ENCODE peak calls at places on chromosomes 13 and 19, in nine cellular contexts. V, R, W, I, C, E, L, A and G are unnamed samples.

GRCh38 chr19:3964256-3965194 is 6.4 kb downstream of the DAPK3 start:
- DNase-seq in V (no peak), R (no peak), W (no peak), I (no peak), C (no peak), E (no peak), L (no peak), A (no peak), G (no peak)

GRCh38 chr19:42068756-42069571 is 1.0 kb downstream of the GRIK5 start:
- DNase-seq in V (no peak), R (peak), W (no peak), I (no peak), C (no peak), E (no peak), L (no peak), A (no peak), G (no peak)

GRCh38 chr13:36997716-36998427 is 1.3 kb downstream of the ALG5 start:
- DNase-seq in V (no peak), R (no peak), W (no peak), I (no peak), C (no peak), E (peak), L (no peak), A (no peak), G (no peak)

GRCh38 chr19:35353635-35354034 is 4.6 kb upstream of the FFAR3 start:
- DNase-seq in V (no peak), R (no peak), W (peak), I (no peak), C (no peak), E (no peak), L (no peak), A (no peak), G (no peak)

GRCh38 chr13:87884874-87885273 is 213.7 kb downstream of the SLITRK5 start:
- DNase-seq in V (no peak), R (no peak), W (no peak), I (no peak), C (no peak), E (no peak), L (no peak), A (no peak), G (no peak)

GRCh38 chr13:44220948-44221347 is 152.7 kb upstream of the SERP2 start:
- DNase-seq in V (peak), R (no peak), W (no peak), I (no peak), C (no peak), E (no peak), L (no peak), A (no peak), G (no peak)

GRCh38 chr19:46913852-46914430 is 53.1 kb downstream of the ARHGAP35 start:
- DNase-seq in V (no peak), R (no peak), W (no peak), I (peak), C (no peak), E (peak), L (no peak), A (no peak), G (no peak)

GRCh38 chr19:855142-855541 is 3.0 kb downstream of the ELANE start:
- DNase-seq in V (no peak), R (no peak), W (no peak), I (no peak), C (no peak), E (no peak), L (no peak), A (no peak), G (no peak)

GRCh38 chr13:41854758-41855157 is 106.2 kb downstream of the VWA8 start:
- DNase-seq in V (no peak), R (no peak), W (no peak), I (no peak), C (no peak), E (no peak), L (no peak), A (no peak), G (no peak)

GRCh38 chr13:95023405-95023804 is 277.8 kb downstream of the ABCC4 start:
- DNase-seq in V (no peak), R (no peak), W (no peak), I (no peak), C (no peak), E (no peak), L (no peak), A (no peak), G (no peak)

GRCh38 chr13:27404680-27405079 is 19.7 kb upstream of the GTF3A start:
- DNase-seq in V (no peak), R (no peak), W (no peak), I (no peak), C (no peak), E (no peak), L (no peak), A (no peak), G (no peak)

GRCh38 chr19:2701361-2702169 is 929 bp downstream of the GNG7 start:
- DNase-seq in V (no peak), R (no peak), W (no peak), I (no peak), C (no peak), E (no peak), L (no peak), A (no peak), G (no peak)

GRCh38 chr13:56888455-56888854 is 252.3 kb upstream of the PRR20A start:
- DNase-seq in V (no peak), R (no peak), W (no peak), I (no peak), C (no peak), E (no peak), L (no peak), A (no peak), G (no peak)

GRCh38 chr13:110014719-110015118 is 228.3 kb upstream of the IRS2 start:
- DNase-seq in V (no peak), R (no peak), W (no peak), I (no peak), C (no peak), E (no peak), L (no peak), A (no peak), G (no peak)

GRCh38 chr13:46575843-46576242 is 22.9 kb downstream of the LRCH1 start:
- DNase-seq in V (no peak), R (no peak), W (no peak), I (no peak), C (no peak), E (peak), L (no peak), A (peak), G (no peak)

GRCh38 chr13:54373211-54373610 is 1344.6 kb downstream of the OLFM4 start:
- DNase-seq in V (no peak), R (no peak), W (no peak), I (no peak), C (no peak), E (no peak), L (no peak), A (no peak), G (no peak)

GRCh38 chr19:4581381-4582111 is 22.1 kb upstream of the SEMA6B start:
- DNase-seq in V (no peak), R (peak), W (no peak), I (no peak), C (peak), E (no peak), L (no peak), A (peak), G (no peak)

GRCh38 chr13:32881074-32881791 is 135.0 kb upstream of the KL start:
- DNase-seq in V (no peak), R (no peak), W (no peak), I (no peak), C (no peak), E (peak), L (no peak), A (no peak), G (peak)

GRCh38 chr13:79245937-79246574 is 160.0 kb downstream of the RBM26 start:
- DNase-seq in V (no peak), R (no peak), W (no peak), I (no peak), C (no peak), E (no peak), L (no peak), A (no peak), G (no peak)

GRCh38 chr13:95201814-95202521 is 99.3 kb downstream of the ABCC4 start:
- DNase-seq in V (no peak), R (no peak), W (no peak), I (no peak), C (no peak), E (no peak), L (no peak), A (peak), G (no peak)

GRCh38 chr13:111043575-111043982 is 71.5 kb upstream of the ARHGEF7 start:
- DNase-seq in V (no peak), R (peak), W (no peak), I (peak), C (peak), E (peak), L (peak), A (no peak), G (peak)

GRCh38 chr19:7790416-7790815 is 27.4 kb downstream of the CLEC4M start:
- DNase-seq in V (no peak), R (no peak), W (no peak), I (no peak), C (no peak), E (no peak), L (no peak), A (no peak), G (no peak)

GRCh38 chr19:29107831-29108230 is 105.1 kb downstream of the UQCRFS1 start:
- DNase-seq in V (no peak), R (no peak), W (no peak), I (no peak), C (no peak), E (peak), L (no peak), A (no peak), G (no peak)

GRCh38 chr19:5150331-5150901 is 181.5 kb downstream of the KDM4B start:
- DNase-seq in V (no peak), R (no peak), W (no peak), I (no peak), C (no peak), E (no peak), L (peak), A (no peak), G (no peak)

GRCh38 chr19:29519931-29520330 is 5.9 kb upstream of the VSTM2B start:
- DNase-seq in V (no peak), R (no peak), W (no peak), I (no peak), C (no peak), E (no peak), L (no peak), A (no peak), G (no peak)

GRCh38 chr13:85080726-85081125 is 718.5 kb downstream of the SLITRK6 start:
- DNase-seq in V (no peak), R (no peak), W (no peak), I (no peak), C (no peak), E (no peak), L (no peak), A (no peak), G (no peak)

GRCh38 chr19:704447-704741 is 4.3 kb upstream of the PALM start:
- DNase-seq in V (no peak), R (no peak), W (no peak), I (no peak), C (no peak), E (no peak), L (no peak), A (no peak), G (no peak)

GRCh38 chr19:34305221-34306058 is 51.1 kb downstream of the GARRE1 start:
- DNase-seq in V (no peak), R (no peak), W (no peak), I (no peak), C (no peak), E (no peak), L (no peak), A (no peak), G (no peak)

GRCh38 chr13:63198076-63198475 is 1782.4 kb upstream of the PCDH20 start:
- DNase-seq in V (no peak), R (no peak), W (no peak), I (no peak), C (no peak), E (peak), L (no peak), A (no peak), G (no peak)

GRCh38 chr13:113080361-113080831 is 25.2 kb upstream of the F7 start:
- DNase-seq in V (no peak), R (no peak), W (no peak), I (no peak), C (no peak), E (no peak), L (no peak), A (no peak), G (no peak)

GRCh38 chr13:62721893-62722292 is 1306.2 kb upstream of the PCDH20 start:
- DNase-seq in V (no peak), R (no peak), W (no peak), I (no peak), C (no peak), E (no peak), L (no peak), A (no peak), G (no peak)

GRCh38 chr19:29836409-29836825 is 24.6 kb downstream of the CCNE1 start:
- DNase-seq in V (no peak), R (no peak), W (no peak), I (peak), C (no peak), E (no peak), L (no peak), A (no peak), G (no peak)

GRCh38 chr19:49543032-49543431 is 15.2 kb downstream of the RCN3 start:
- DNase-seq in V (no peak), R (no peak), W (no peak), I (no peak), C (no peak), E (no peak), L (no peak), A (no peak), G (no peak)
- H3K27ac ChIP-seq in V (no peak), R (no peak), W (no peak), I (no peak), C (no peak), E (no peak), L (no peak), A (no peak), G (no peak)

GRCh38 chr13:50800091-50800739 is 43.3 kb downstream of the DLEU7 start:
- DNase-seq in V (no peak), R (no peak), W (no peak), I (no peak), C (no peak), E (no peak), L (no peak), A (no peak), G (no peak)
- H3K4me3 ChIP-seq in V (no peak), R (no peak), W (no peak), I (no peak), C (no peak), E (no peak), L (no peak), A (no peak), G (no peak)

DNA sequence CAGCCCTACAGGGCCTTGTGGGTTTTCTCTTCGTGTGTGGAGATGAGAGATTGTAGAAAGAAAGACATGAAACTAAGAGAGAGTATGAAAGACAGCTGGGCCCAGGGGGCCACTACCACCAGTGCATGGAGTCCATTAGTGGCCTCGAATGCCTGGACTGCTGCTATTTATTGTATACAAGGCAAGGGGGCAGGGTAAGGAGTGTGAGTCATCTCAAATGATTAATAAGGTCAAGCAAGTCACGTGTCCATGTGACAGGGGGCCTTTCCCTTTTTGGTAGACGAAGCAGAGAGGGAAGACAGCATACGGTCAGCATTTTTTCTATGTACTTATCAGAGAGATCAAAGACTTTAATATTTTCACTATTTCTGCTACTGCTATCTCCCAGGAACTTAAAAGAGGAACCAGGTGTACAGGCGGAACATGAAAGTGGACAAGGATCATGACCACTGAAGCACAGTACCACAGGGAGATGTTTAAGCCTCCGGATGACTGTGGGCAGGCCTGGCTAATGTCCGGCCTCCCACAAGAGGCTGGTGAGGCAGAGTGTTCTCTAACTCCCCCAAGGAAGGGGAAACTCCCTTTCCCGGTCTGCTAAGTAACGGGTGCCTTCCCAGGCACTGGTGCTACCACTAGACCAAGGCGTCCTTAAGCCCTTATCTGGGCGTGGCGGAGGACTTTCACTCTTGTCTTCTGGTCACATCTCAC is 25.5 kb downstream of the FGF21 start:
- DNase-seq in V (peak), R (peak), W (no peak), I (no peak), C (no peak), E (peak), L (no peak), A (peak), G (peak)
- H3K27ac ChIP-seq in V (peak), R (peak), W (no peak), I (no peak), C (peak), E (no peak), L (no peak), A (peak), G (peak)

GRCh38 chr19:54173951-54174817 is 1.2 kb upstream of the TMC4 start:
- DNase-seq in V (no peak), R (no peak), W (no peak), I (no peak), C (no peak), E (no peak), L (no peak), A (no peak), G (no peak)
- H3K4me3 ChIP-seq in V (no peak), R (no peak), W (no peak), I (no peak), C (no peak), E (no peak), L (no peak), A (no peak), G (no peak)

GRCh38 chr19:50724522-50725217 is 1.5 kb downstream of the CLEC11A start:
- DNase-seq in V (peak), R (peak), W (peak), I (peak), C (peak), E (peak), L (peak), A (peak), G (peak)

GRCh38 chr19:50721441-50722137 is 1.6 kb upstream of the CLEC11A start:
- DNase-seq in V (no peak), R (no peak), W (no peak), I (no peak), C (no peak), E (peak), L (no peak), A (peak), G (no peak)

GRCh38 chr19:50722248-50723013 is 733 bp upstream of the CLEC11A start:
- DNase-seq in V (no peak), R (no peak), W (no peak), I (no peak), C (no peak), E (peak), L (no peak), A (no peak), G (no peak)

GRCh38 chr19:50723735-50724521 is 764 bp downstream of the CLEC11A start:
- DNase-seq in V (no peak), R (no peak), W (no peak), I (no peak), C (no peak), E (peak), L (no peak), A (no peak), G (no peak)

DNA sequence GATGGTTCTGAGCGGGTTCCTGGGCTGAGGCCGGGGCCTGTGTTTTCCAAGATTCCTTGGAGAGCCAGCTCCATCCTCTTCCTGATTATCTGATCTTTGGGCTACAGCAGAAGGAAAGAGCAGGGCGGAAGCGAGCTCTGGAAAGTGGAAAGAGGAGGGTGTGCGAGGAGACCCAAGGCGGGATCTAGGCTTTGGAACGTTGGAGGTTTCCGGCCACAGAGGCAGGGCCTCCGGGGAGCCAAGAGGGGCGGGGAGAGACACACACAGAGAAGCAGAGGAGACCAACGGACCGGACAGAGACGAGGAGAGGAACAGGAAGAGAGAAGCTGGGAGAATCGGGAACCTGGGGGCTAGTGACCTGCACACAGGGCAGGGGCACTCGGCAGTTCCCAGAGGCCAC is at the start of gene CLEC11A:
- DNase-seq in V (peak), R (no peak), W (peak), I (no peak), C (peak), E (peak), L (peak), A (peak), G (peak)
- H3K27ac ChIP-seq in V (peak), R (peak), W (no peak), I (no peak), C (peak), E (peak), L (peak), A (no peak), G (peak)

GRCh38 chr13:102599451-102600012 is 2.7 kb downstream of the TPP2 start:
- DNase-seq in V (no peak), R (no peak), W (no peak), I (peak), C (no peak), E (no peak), L (no peak), A (no peak), G (no peak)
- H3K4me3 ChIP-seq in V (no peak), R (peak), W (no peak), I (peak), C (no peak), E (peak), L (no peak), A (no peak), G (no peak)